ENCODE peak calls at places on chromosomes 5 and 9, in four cellular contexts. N is adrenal gland, F is kidney, D is left ventricle myocardium inferior. T is an unnamed sample.

GRCh38 chr9:133238272-133238850 is 29.3 kb upstream of the OBP2B start:
- DNase-seq in N (peak; percentile 88), F (peak; percentile 94), D (peak; percentile 91), T (no peak)

GRCh38 chr5:65105301-65105700 is 336.6 kb downstream of the CWC27 start:
- DNase-seq in N (no peak), F (no peak), D (no peak), T (no peak)

GRCh38 chr5:73957397-73958001 is 331.5 kb downstream of the ARHGEF28 start:
- DNase-seq in N (no peak), F (no peak), D (no peak), T (no peak)

GRCh38 chr9:130333041-130334040 is 67.8 kb downstream of the HMCN2 start:
- DNase-seq in N (no peak), F (no peak), D (no peak), T (no peak)

GRCh38 chr9:101311759-101312420 is 72.9 kb downstream of the BAAT start:
- DNase-seq in N (peak; percentile 22), F (no peak), D (no peak), T (peak; percentile 52)

GRCh38 chr9:69513291-69513690 is 158.9 kb downstream of the APBA1 start:
- DNase-seq in N (no peak), F (no peak), D (no peak), T (no peak)

GRCh38 chr5:135986891-135987401 is 32.2 kb upstream of the LECT2 start:
- DNase-seq in N (no peak), F (no peak), D (no peak), T (no peak)

GRCh38 chr9:7300484-7300883 is 499.1 kb downstream of the DMAC1 start:
- DNase-seq in N (no peak), F (no peak), D (no peak), T (no peak)

GRCh38 chr9:110583237-110583636 is 3.7 kb upstream of the SVEP1 start:
- DNase-seq in N (no peak), F (no peak), D (no peak), T (no peak)

GRCh38 chr5:5381259-5382006 is 41.0 kb upstream of the ICE1 start:
- DNase-seq in N (no peak), F (no peak), D (no peak), T (no peak)

GRCh38 chr9:35537898-35538297 is 48.0 kb downstream of the RUSC2 start:
- DNase-seq in N (no peak), F (no peak), D (peak; percentile 66), T (no peak)

GRCh38 chr9:137745541-137745991 is 126.8 kb downstream of the EHMT1 start:
- DNase-seq in N (peak; percentile 57), F (peak; percentile 71), D (no peak), T (peak; percentile 14)

GRCh38 chr5:95901676-95902646 is 59.7 kb downstream of the ELL2 start:
- DNase-seq in N (no peak), F (no peak), D (no peak), T (no peak)

GRCh38 chr9:31290731-31291130 is 1093.7 kb upstream of the ACO1 start:
- DNase-seq in N (no peak), F (peak; percentile 53), D (no peak), T (no peak)

GRCh38 chr5:94693043-94693822 is 74.8 kb downstream of the SLF1 start:
- DNase-seq in N (peak; percentile 10), F (no peak), D (no peak), T (peak; percentile 27)

GRCh38 chr5:150272531-150272930 is 17.0 kb downstream of the CAMK2A start:
- DNase-seq in N (peak; percentile 40), F (no peak), D (no peak), T (no peak)

GRCh38 chr5:54310433-54311177 is at the start of gene ARL15:
- DNase-seq in N (peak; percentile 99), F (peak; percentile 100), D (peak; percentile 99), T (peak; percentile 98)

GRCh38 chr5:95986001-95986400 is 24.4 kb upstream of the ELL2 start:
- DNase-seq in N (no peak), F (no peak), D (no peak), T (no peak)

GRCh38 chr9:87596862-87597261 is 99.2 kb downstream of the DAPK1 start:
- DNase-seq in N (peak; percentile 43), F (no peak), D (peak; percentile 42), T (no peak)

GRCh38 chr5:174047472-174047871 is 2.0 kb downstream of the NSG2 start:
- DNase-seq in N (no peak), F (no peak), D (no peak), T (no peak)

DNA sequence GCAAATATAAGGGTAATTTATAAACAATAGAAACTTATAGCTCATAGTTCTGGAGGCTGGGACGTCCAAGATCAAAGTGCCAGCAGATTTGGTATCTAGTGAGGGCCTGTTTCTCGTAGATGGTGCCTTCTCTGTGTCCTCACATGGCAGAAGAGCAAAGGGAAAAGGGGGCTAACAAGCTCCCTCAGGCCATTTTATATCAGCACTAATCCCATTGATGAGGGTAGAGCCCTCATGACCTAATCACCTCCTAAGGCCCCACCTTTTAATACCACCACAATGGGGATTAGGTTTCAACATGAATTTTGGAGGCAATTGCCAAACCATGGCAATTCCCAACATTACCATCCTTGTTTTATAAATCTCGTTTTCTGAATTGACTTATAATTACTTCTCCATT is 259.8 kb downstream of the ARRDC3 start:
- DNase-seq in N (no peak), F (no peak), D (no peak), T (no peak)
- H3K4me1 ChIP-seq in N (peaks cover 33% of the 10 kb centered on the region), F (peaks cover 10% of the 10 kb centered on the region), D (peaks cover 85% of the 10 kb centered on the region), T (no peaks in the 10 kb centered on the region)

DNA sequence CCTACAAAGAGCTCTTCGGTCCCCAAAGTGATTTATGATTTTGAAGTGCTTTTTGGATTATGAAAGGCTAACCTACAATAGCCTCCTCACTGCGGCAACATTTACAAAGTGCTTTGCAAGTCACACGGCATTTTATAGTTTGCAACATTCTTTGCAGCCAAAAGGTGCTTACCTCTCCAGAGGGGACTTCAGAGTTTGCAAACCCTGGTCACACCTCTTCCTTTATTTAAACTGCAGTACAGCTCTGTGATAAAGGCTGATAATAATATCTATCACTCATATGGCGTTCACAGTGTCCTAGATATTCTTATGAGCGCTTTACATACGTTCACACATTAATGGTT is 20.0 kb upstream of the CRB2 start:
- DNase-seq in N (no peak), F (no peak), D (no peak), T (no peak)
- H3K27ac ChIP-seq in N (no peak overlapping the region), F (no peak overlapping the region), D (peak overlapping the region; percentile 33), T (no peak overlapping the region)

DNA sequence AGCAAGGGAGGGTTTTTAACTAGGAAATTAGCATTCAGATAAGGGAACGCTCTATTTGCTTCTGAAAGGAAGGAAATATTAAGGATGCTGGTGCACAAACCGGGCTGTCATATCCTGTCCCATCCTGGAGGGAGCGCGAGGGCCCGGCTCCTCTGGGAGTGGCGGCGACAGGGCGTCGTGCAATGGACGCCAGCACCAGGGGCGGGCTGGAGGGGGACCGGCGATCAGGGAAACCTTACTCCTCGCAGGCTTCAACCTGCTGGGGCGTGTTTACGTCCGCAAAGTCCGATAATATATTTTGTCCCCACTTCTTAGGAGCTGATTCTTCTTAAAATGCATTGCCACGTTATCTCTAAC is 197.1 kb upstream of the TBCA start:
- DNase-seq in N (no peak), F (no peak), D (no peak), T (no peak)
- H3K4me3 ChIP-seq in N (no peak overlapping the region), F (peak overlapping the region; percentile 45), D (peak overlapping the region; percentile 57), T (no peak overlapping the region)

GRCh38 chr5:141504216-141504615 is 15.3 kb downstream of the PCDHGC5 start:
- DNase-seq in N (no peak), F (no peak), D (no peak), T (no peak)

GRCh38 chr5:141506381-141507155 is 17.7 kb downstream of the PCDHGC5 start:
- DNase-seq in N (no peak), F (no peak), D (no peak), T (no peak)

GRCh38 chr5:141507387-141508091 is 18.7 kb downstream of the PCDHGC5 start:
- DNase-seq in N (no peak), F (peak; percentile 90), D (peak; percentile 61), T (no peak)

GRCh38 chr5:141503699-141504098 is 14.8 kb downstream of the PCDHGC5 start:
- DNase-seq in N (no peak), F (no peak), D (no peak), T (no peak)

DNA sequence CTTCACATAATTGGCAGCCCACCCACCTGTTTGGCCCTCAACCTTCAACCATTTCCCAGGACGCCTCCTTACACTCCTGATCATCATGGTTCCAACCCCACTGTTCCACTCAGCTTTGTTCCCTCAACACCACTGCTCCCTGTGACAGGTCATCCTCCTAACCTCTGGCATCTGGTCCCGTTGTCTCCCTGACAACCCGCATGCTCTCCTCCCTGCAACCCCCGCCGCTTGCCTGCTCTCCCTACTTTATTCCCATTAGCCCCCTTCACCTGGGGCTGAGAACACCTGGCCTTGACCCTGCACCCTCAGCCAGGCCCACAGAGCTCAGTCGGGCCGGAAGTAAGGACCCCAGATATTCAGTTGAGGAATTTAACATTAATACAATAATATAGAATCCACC is 12.9 kb downstream of the PCDHGC5 start:
- DNase-seq in N (no peak), F (no peak), D (no peak), T (no peak)
- H3K4me1 ChIP-seq in N (no peaks in the 10 kb centered on the region), F (no peaks in the 10 kb centered on the region), D (peaks cover 14% of the 10 kb centered on the region), T (no peaks in the 10 kb centered on the region)

T was measured in CD4-positive, alpha-beta memory T cell.